ENCODE peak calls at places on chromosome 20, in six cellular contexts. G is aorta, L is psoas muscle, N is A549, M is mesenchymal stem cell, K is ovary. U is an unnamed sample. For H3K4me1, the result is how much of the 10 kb centered on the place peaks cover.

GRCh38 chr20:38550274-38550673 is 30.7 kb upstream of the ADIG start:
- DNase-seq in G (no peak), L (no peak), N (peak), M (no peak), K (no peak), U (no peak)

GRCh38 chr20:25859649-25860530 is 163.2 kb upstream of the ZNF337 start:
- DNase-seq in G (peak), L (peak), N (no peak), M (peak), K (peak), U (peak)

GRCh38 chr20:43914697-43915208 is at the start of gene TOX2:
- DNase-seq in G (peak), L (no peak), N (peak), M (peak), K (no peak), U (no peak)

GRCh38 chr20:57451759-57452661 is 60.8 kb downstream of the RBM38 start:
- DNase-seq in G (no peak), L (peak), N (no peak), M (no peak), K (no peak), U (no peak)

GRCh38 chr20:44745560-44746366 is at the start of gene KCNK15:
- DNase-seq in G (peak), L (peak), N (no peak), M (peak), K (peak), U (peak)

GRCh38 chr20:57627972-57628650 is 7.9 kb upstream of the ZBP1 start:
- DNase-seq in G (peak), L (no peak), N (no peak), M (no peak), K (no peak), U (no peak)

GRCh38 chr20:9660236-9660868 is 146.0 kb downstream of the LAMP5 start:
- DNase-seq in G (no peak), L (no peak), N (no peak), M (no peak), K (no peak), U (peak)

GRCh38 chr20:64246616-64247311 is 8.8 kb upstream of the PCMTD2 start:
- DNase-seq in G (no peak), L (peak), N (no peak), M (no peak), K (no peak), U (no peak)

GRCh38 chr20:32052792-32053362 is 835 bp downstream of the HCK start:
- DNase-seq in G (peak), L (peak), N (no peak), M (no peak), K (no peak), U (no peak)

GRCh38 chr20:37846573-37846972 is 56.4 kb upstream of the VSTM2L start:
- DNase-seq in G (no peak), L (no peak), N (no peak), M (no peak), K (no peak), U (no peak)

GRCh38 chr20:2708073-2708415 is 15.5 kb downstream of the EBF4 start:
- DNase-seq in G (no peak), L (no peak), N (no peak), M (no peak), K (no peak), U (no peak)

GRCh38 chr20:43977252-43977651 is 62.6 kb downstream of the TOX2 start:
- DNase-seq in G (no peak), L (no peak), N (no peak), M (no peak), K (no peak), U (no peak)

GRCh38 chr20:45592574-45593189 is 13.6 kb upstream of the WFDC8 start:
- DNase-seq in G (no peak), L (no peak), N (peak), M (peak), K (no peak), U (peak)

GRCh38 chr20:35796556-35796955 is 24.7 kb downstream of the PHF20 start:
- DNase-seq in G (no peak), L (no peak), N (no peak), M (no peak), K (no peak), U (no peak)

GRCh38 chr20:368915-369314 is 11.6 kb upstream of the TRIB3 start:
- DNase-seq in G (no peak), L (no peak), N (no peak), M (no peak), K (no peak), U (no peak)

GRCh38 chr20:1895674-1896496 is 678 bp downstream of the SIRPA start:
- DNase-seq in G (peak), L (peak), N (peak), M (peak), K (no peak), U (peak)

GRCh38 chr20:64254571-64255360 is 782 bp upstream of the PCMTD2 start:
- DNase-seq in G (no peak), L (no peak), N (no peak), M (peak), K (no peak), U (no peak)

GRCh38 chr20:37481610-37482009 is 39.4 kb upstream of the NNAT start:
- DNase-seq in G (no peak), L (no peak), N (no peak), M (no peak), K (no peak), U (no peak)

GRCh38 chr20:46021361-46022359 is 7.4 kb upstream of the SLC12A5 start:
- DNase-seq in G (no peak), L (peak), N (peak), M (peak), K (no peak), U (no peak)

GRCh38 chr20:39049684-39050554 is 87.8 kb downstream of the DHX35 start:
- DNase-seq in G (peak), L (peak), N (peak), M (peak), K (peak), U (peak)

GRCh38 chr20:63060057-63060991 is 53.6 kb upstream of the BHLHE23 start:
- DNase-seq in G (peak), L (peak), N (no peak), M (peak), K (no peak), U (no peak)

GRCh38 chr20:35151739-35152138 is 4.6 kb upstream of the EDEM2 start:
- DNase-seq in G (no peak), L (no peak), N (no peak), M (no peak), K (no peak), U (no peak)

GRCh38 chr20:41100001-41100480 is 37.3 kb upstream of the PLCG1 start:
- DNase-seq in G (no peak), L (no peak), N (no peak), M (no peak), K (no peak), U (no peak)

GRCh38 chr20:32456869-32457421 is 98.8 kb downstream of the ASXL1 start:
- DNase-seq in G (no peak), L (peak), N (peak), M (peak), K (peak), U (peak)

GRCh38 chr20:31560094-31560899 is 44.8 kb upstream of the ID1 start:
- DNase-seq in G (peak), L (peak), N (peak), M (peak), K (peak), U (peak)

GRCh38 chr20:53643031-53643832 is 49.6 kb upstream of the ZNF217 start:
- DNase-seq in G (no peak), L (no peak), N (peak), M (peak), K (no peak), U (peak)

GRCh38 chr20:47574616-47575401 is 73.1 kb downstream of the NCOA3 start:
- DNase-seq in G (no peak), L (no peak), N (peak), M (peak), K (no peak), U (peak)

GRCh38 chr20:21509597-21510331 is 4.1 kb downstream of the NKX2-2 start:
- DNase-seq in G (peak), L (no peak), N (no peak), M (peak), K (no peak), U (no peak)

GRCh38 chr20:56788041-56788670 is 159.1 kb downstream of the TFAP2C start:
- DNase-seq in G (no peak), L (no peak), N (peak), M (peak), K (no peak), U (peak)

GRCh38 chr20:32538526-32538918 is 46.6 kb downstream of the NOL4L start:
- DNase-seq in G (peak), L (no peak), N (no peak), M (no peak), K (no peak), U (no peak)

GRCh38 chr20:41255655-41256054 is 61.9 kb downstream of the ZHX3 start:
- DNase-seq in G (no peak), L (no peak), N (no peak), M (no peak), K (no peak), U (no peak)

GRCh38 chr20:23629542-23630391 is 8.0 kb downstream of the CST3 start:
- DNase-seq in G (no peak), L (no peak), N (no peak), M (no peak), K (no peak), U (no peak)

GRCh38 chr20:19875746-19876145 is 117.7 kb downstream of the RIN2 start:
- DNase-seq in G (no peak), L (no peak), N (no peak), M (peak), K (no peak), U (no peak)

GRCh38 chr20:7841291-7841966 is 98.8 kb downstream of the HAO1 start:
- DNase-seq in G (peak), L (peak), N (peak), M (peak), K (no peak), U (no peak)

GRCh38 chr20:35129647-35130069 is 17.5 kb downstream of the EDEM2 start:
- DNase-seq in G (no peak), L (no peak), N (no peak), M (peak), K (no peak), U (no peak)

GRCh38 chr20:31678389-31679356 is 41.0 kb downstream of the COX4I2 start:
- DNase-seq in G (no peak), L (no peak), N (no peak), M (peak), K (peak), U (no peak)

GRCh38 chr20:22795897-22796296 is 211.5 kb upstream of the FOXA2 start:
- DNase-seq in G (peak), L (no peak), N (peak), M (peak), K (peak), U (peak)

GRCh38 chr20:36932476-36933426 is 18.8 kb downstream of the SAMHD1 start:
- DNase-seq in G (no peak), L (no peak), N (no peak), M (peak), K (no peak), U (peak)

GRCh38 chr20:59825563-59825920 is 107.9 kb downstream of the SYCP2 start:
- DNase-seq in G (no peak), L (no peak), N (no peak), M (no peak), K (no peak), U (no peak)
- H3K4me1 ChIP-seq in G (under half), L (under half), N (under half), M (under half), K (under half), U (under half)

DNA sequence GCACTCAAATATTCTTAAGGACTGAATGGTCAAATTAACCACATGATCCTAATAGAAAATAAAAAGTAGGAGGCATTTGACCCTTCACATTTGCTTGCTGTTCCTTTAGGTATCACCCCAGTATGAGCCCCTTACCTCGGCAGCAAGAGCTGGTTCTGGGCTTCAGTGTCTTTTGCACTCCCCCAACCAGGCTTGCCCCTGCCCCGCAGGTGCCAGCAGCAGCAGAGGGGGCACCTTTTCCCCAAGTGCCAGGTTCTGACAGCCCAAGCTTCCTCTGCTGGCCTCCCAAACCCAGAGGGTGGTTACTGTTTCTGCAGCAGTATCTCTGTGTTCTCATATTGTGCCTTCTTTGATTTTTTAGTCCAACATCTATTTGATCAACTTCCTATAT is 23.2 kb downstream of the UBE2V1 start:
- DNase-seq in G (no peak), L (no peak), N (no peak), M (no peak), K (no peak), U (no peak)
- H3K4me3 ChIP-seq in G (no peak), L (no peak), N (no peak), M (no peak), K (no peak), U (no peak)

DNA sequence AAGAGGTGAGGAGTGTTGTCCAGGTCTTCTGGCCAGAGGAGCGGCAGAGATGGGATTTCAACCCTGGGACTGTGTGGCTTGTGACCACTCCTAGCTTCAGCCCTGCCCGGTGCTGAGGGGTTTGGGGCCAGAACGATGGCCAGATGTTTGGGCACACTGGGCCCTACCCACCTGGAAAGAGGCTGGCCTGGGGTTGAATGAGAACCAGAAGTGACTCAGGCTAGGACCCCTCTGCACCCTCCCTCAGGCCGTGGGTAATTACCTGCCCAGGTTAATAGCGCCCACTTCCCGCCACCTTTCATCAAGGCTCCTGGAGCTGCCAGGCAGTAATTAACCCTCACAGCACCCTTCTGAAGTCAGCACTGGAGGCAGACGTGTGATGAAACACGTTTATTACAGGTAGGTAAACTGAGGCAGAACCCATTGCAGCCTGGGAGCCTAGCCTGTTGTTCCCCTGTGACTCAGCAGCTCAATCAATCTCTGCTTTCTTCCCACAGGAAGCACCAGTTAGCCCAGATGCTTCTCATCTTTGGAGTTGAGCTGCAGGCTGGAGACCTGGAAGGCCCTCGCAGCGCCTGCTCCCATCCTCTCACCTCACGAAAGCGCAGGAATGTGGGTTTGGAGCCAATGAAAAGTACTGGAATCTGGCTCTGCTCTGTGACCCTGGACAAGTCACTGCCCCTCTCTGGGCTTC is 120.8 kb downstream of the CEBPB start:
- DNase-seq in G (no peak), L (no peak), N (no peak), M (no peak), K (no peak), U (no peak)
- H3K4me1 ChIP-seq in G (under half), L (under half), N (half or more), M (under half), K (under half), U (under half)

GRCh38 chr20:4245542-4245941 is 230.2 kb upstream of the RNF24 start:
- DNase-seq in G (no peak), L (no peak), N (no peak), M (no peak), K (no peak), U (no peak)

GRCh38 chr20:4246428-4246827 is 231.1 kb upstream of the RNF24 start:
- DNase-seq in G (no peak), L (no peak), N (no peak), M (no peak), K (no peak), U (no peak)

GRCh38 chr20:4243071-4243470 is 227.7 kb upstream of the RNF24 start:
- DNase-seq in G (peak), L (no peak), N (no peak), M (peak), K (no peak), U (no peak)

GRCh38 chr20:4244700-4245485 is 229.5 kb upstream of the RNF24 start:
- DNase-seq in G (no peak), L (no peak), N (peak), M (peak), K (no peak), U (peak)

DNA sequence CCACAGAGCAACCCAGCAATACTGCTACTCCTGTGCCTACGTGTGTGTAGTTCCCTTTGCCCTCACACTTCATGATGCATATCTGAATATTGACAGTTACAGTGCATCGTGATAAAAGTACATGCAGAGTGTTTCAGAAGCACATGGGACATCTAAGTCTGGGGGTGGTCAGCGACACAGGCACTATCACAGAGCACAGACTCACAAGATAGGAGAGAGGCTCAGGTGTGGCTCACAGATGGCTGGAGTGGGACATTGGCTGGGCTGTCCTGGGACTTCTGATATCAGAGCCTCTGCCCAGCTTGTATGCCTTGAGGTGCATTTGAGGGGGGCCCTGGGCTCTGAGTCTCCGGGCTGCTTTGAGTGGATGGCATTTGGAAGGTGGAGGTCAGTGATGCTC is 227.0 kb upstream of the RNF24 start:
- DNase-seq in G (no peak), L (no peak), N (no peak), M (no peak), K (no peak), U (no peak)
- H3K4me3 ChIP-seq in G (no peak), L (no peak), N (no peak), M (no peak), K (no peak), U (no peak)

DNA sequence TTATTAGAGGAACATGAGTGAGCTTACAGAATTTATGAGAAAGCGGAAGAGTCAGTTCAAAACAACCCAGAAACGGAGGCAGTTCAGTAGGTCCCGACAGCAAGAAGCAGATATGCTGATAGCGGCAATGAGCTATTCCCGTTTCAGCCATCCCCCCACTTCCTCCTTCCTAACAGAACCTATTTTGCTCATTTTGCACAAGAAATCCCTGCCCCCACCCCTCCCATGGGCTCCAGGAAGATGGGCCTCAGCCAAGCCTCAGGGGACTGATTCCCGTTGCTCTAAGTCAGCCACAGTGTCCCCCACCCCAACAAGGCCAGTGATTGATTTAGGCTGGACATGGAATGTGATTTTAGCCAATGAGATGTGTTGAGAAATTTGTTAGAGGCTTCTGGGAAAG is 157.5 kb downstream of the CEBPB start:
- DNase-seq in G (peak), L (no peak), N (no peak), M (peak), K (no peak), U (peak)
- H3K4me1 ChIP-seq in G (under half), L (under half), N (under half), M (under half), K (under half), U (under half)

DNA sequence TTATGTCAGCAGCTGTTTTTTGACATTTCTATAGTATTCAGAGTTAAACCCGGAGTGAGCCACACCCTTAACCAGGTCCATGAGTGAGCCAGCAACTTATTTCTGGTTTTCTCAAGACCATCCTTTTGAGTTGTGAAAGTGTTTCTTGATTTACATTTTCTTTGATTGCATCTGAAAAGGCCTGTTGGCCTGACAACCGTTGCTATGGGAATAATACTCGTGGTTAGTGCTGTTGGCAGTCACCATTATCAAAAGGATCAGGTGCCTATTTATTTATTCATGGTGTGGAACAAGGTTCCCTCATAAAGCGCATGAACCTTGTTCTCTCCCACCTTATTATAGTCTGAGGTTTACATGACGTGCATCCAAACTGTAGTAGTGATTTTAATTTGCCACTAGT is 91.2 kb downstream of the DTD1 start:
- DNase-seq in G (no peak), L (no peak), N (no peak), M (peak), K (no peak), U (peak)
- H3K4me3 ChIP-seq in G (no peak), L (no peak), N (no peak), M (no peak), K (no peak), U (no peak)

GRCh38 chr20:33648396-33649004 is 13.6 kb upstream of the C20orf144 start:
- DNase-seq in G (no peak), L (no peak), N (no peak), M (no peak), K (no peak), U (no peak)
- H3K4me1 ChIP-seq in G (under half), L (under half), N (under half), M (under half), K (under half), U (under half)

U was measured in body of pancreas.